ENCODE peak calls at places on chromosomes 1 and 21, in ten cellular contexts. M is SK-MEL-5; A is MCF 10A; N is iPS DF 19.7; L is stimulated activated CD4-positive, alpha-beta T cell treated with anti-CD3 and anti-CD28 coated beads, TNF-alpha, amount 100 ng/mL, for 1 hour; R is stimulated activated CD8-positive, alpha-beta memory T cell treated with anti-CD3 and anti-CD28 coated beads, Interleukin-7, amount 100 ng/mL, for 48 hours; Z is GM19239; G is GM23338; Y is activated CD4-positive, CD25-positive, alpha-beta regulatory T cell; Q is GF-D8. F is an unnamed sample.
A peak's percentile ranks its signal among the peaks of the same experiment; 100 is the strongest.

GRCh38 chr1:203117611-203118575 is 9.6 kb upstream of the ADORA1 start:
- DNase-seq in Z (peak; percentile 57), R (peak; percentile 14), M (peak; percentile 70), A (peak; percentile 85), G (peak; percentile 96), L (no peak), Q (no peak), N (peak; percentile 47), Y (no peak), F (peak; percentile 46)

GRCh38 chr1:183548136-183548535 is 42.1 kb downstream of the NCF2 start:
- DNase-seq in L (no peak), M (no peak), R (no peak), Y (no peak), Q (peak; percentile 83), G (no peak), Z (no peak), A (no peak), N (no peak), F (no peak)

GRCh38 chr1:201896951-201897391 is 8.3 kb downstream of the SHISA4 start:
- DNase-seq in M (no peak), A (peak; percentile 54), Z (no peak), Q (no peak), L (no peak), G (no peak), R (no peak), Y (no peak), N (no peak), F (no peak)

GRCh38 chr1:63327417-63328139 is 5.2 kb downstream of the FOXD3 start:
- DNase-seq in Y (no peak), Q (no peak), G (peak; percentile 96), R (peak; percentile 28), A (peak; percentile 66), N (peak; percentile 83), Z (no peak), M (peak; percentile 62), L (no peak), F (peak; percentile 65)

GRCh38 chr1:20265243-20265642 is 25.4 kb upstream of the VWA5B1 start:
- DNase-seq in R (no peak), Q (no peak), Y (no peak), M (no peak), A (no peak), G (no peak), Z (no peak), N (no peak), L (no peak), F (no peak)

GRCh38 chr1:116177861-116178260 is 66.7 kb downstream of the MAB21L3 start:
- DNase-seq in A (no peak), Z (no peak), M (no peak), Q (no peak), G (no peak), R (no peak), Y (no peak), L (no peak), N (no peak), F (no peak)

GRCh38 chr21:16713331-16714114 is 799.3 kb upstream of the CXADR start:
- DNase-seq in Q (no peak), Y (no peak), Z (no peak), M (no peak), N (no peak), A (no peak), R (no peak), L (no peak), G (no peak), F (no peak)

GRCh38 chr1:221392453-221392852 is 349.4 kb downstream of the DUSP10 start:
- DNase-seq in N (no peak), A (peak; percentile 98), L (no peak), G (no peak), M (no peak), Z (no peak), Y (no peak), R (no peak), Q (no peak), F (no peak)

GRCh38 chr21:30443226-30443625 is 3.2 kb downstream of the KRTAP15-1 start:
- DNase-seq in G (no peak), Z (no peak), M (no peak), Y (no peak), A (no peak), R (no peak), N (no peak), Q (no peak), L (no peak), F (no peak)

GRCh38 chr21:44552681-44553080 is 1.4 kb upstream of the KRTAP10-2 start:
- DNase-seq in A (no peak), Q (no peak), G (no peak), N (no peak), Z (no peak), M (no peak), L (no peak), Y (no peak), R (no peak), F (no peak)

GRCh38 chr1:112011231-112011630 is 21.8 kb upstream of the KCND3 start:
- DNase-seq in M (no peak), Q (no peak), G (no peak), A (peak; percentile 31), R (no peak), Y (no peak), N (no peak), L (no peak), Z (no peak), F (no peak)

GRCh38 chr1:160971618-160972056 is 17.0 kb upstream of the ITLN2 start:
- DNase-seq in A (no peak), R (peak; percentile 5), Y (no peak), G (peak; percentile 79), Z (no peak), N (no peak), Q (no peak), L (no peak), M (no peak), F (no peak)

GRCh38 chr21:45370575-45370974 is 34.4 kb upstream of the COL18A1 start:
- DNase-seq in M (no peak), Y (no peak), G (no peak), N (no peak), R (no peak), Q (no peak), L (no peak), Z (no peak), A (no peak), F (no peak)

GRCh38 chr1:8009043-8010002 is 16.8 kb downstream of the ERRFI1 start:
- DNase-seq in L (no peak), M (no peak), R (no peak), A (no peak), Q (no peak), Z (no peak), N (no peak), Y (no peak), G (no peak), F (no peak)

GRCh38 chr1:228760962-228761361 is 25.7 kb downstream of the RHOU start:
- DNase-seq in R (no peak), N (no peak), G (no peak), Y (no peak), A (no peak), Z (no peak), L (no peak), Q (no peak), M (no peak), F (no peak)

F was measured in SK-N-DZ.